ENCODE peak calls at places on chromosomes 1 and 21, in ten cellular contexts. L, G, C, K, N, E, X, H, V and T are unnamed samples.

GRCh38 chr1:88683516-88683847 is 591 bp upstream of the PKN2 start:
- DNase-seq in L (peak), V (peak), X (no peak), H (peak), N (no peak), E (peak), C (no peak), G (peak), K (peak), T (peak)

GRCh38 chr1:37825508-37825907 is 17.5 kb upstream of the YRDC start:
- DNase-seq in N (peak), H (no peak), K (no peak), X (no peak), E (no peak), C (no peak), V (no peak), L (no peak), G (no peak), T (no peak)

GRCh38 chr1:3630914-3631313 is 6.1 kb downstream of the TPRG1L start:
- DNase-seq in X (no peak), E (no peak), L (no peak), N (no peak), G (no peak), K (no peak), V (no peak), C (no peak), H (no peak), T (no peak)

GRCh38 chr1:204431310-204432184 is 19.9 kb upstream of the PPP1R15B start:
- DNase-seq in N (peak), K (peak), C (no peak), H (peak), G (peak), E (peak), X (peak), V (peak), L (peak), T (peak)

GRCh38 chr1:204152310-204153044 is 633 bp upstream of the ETNK2 start:
- DNase-seq in V (no peak), C (no peak), E (no peak), X (no peak), G (no peak), N (no peak), K (no peak), L (peak), H (peak), T (no peak)

GRCh38 chr1:175887981-175888428 is 144.6 kb upstream of the TNR start:
- DNase-seq in L (peak), V (peak), H (no peak), N (peak), G (no peak), X (no peak), C (no peak), E (peak), K (peak), T (peak)

GRCh38 chr21:38773108-38774061 is 32.3 kb upstream of the ETS2 start:
- DNase-seq in E (no peak), V (peak), H (peak), C (peak), X (no peak), K (no peak), N (peak), L (peak), G (no peak), T (no peak)

GRCh38 chr1:46218443-46218842 is 15.3 kb downstream of the LURAP1 start:
- DNase-seq in G (no peak), E (no peak), L (no peak), K (no peak), H (no peak), N (peak), X (no peak), C (no peak), V (no peak), T (no peak)

GRCh38 chr1:101451888-101452287 is 215.1 kb downstream of the S1PR1 start:
- DNase-seq in N (no peak), V (no peak), K (no peak), G (no peak), X (no peak), E (no peak), H (no peak), C (no peak), L (peak), T (no peak)

GRCh38 chr1:159908255-159908905 is 8.4 kb upstream of the CFAP45 start:
- DNase-seq in K (no peak), G (no peak), H (no peak), C (no peak), V (no peak), L (no peak), N (no peak), X (no peak), E (no peak), T (no peak)

GRCh38 chr21:32190491-32191144 is 88.2 kb downstream of the MIS18A start:
- DNase-seq in V (no peak), G (no peak), X (no peak), H (no peak), E (no peak), L (no peak), N (no peak), C (no peak), K (no peak), T (no peak)

GRCh38 chr1:85849660-85850059 is 141.4 kb upstream of the ZNHIT6 start:
- DNase-seq in H (no peak), X (no peak), E (no peak), V (no peak), C (no peak), G (no peak), L (no peak), N (no peak), K (no peak), T (no peak)

GRCh38 chr1:226945106-226945857 is 5.2 kb downstream of the COQ8A start:
- DNase-seq in H (no peak), X (no peak), C (no peak), L (no peak), K (peak), V (no peak), N (no peak), E (no peak), G (no peak), T (peak)

GRCh38 chr21:35390013-35390776 is 341.1 kb upstream of the RUNX1 start:
- DNase-seq in G (no peak), X (no peak), C (no peak), E (no peak), K (no peak), H (no peak), L (no peak), V (peak), N (peak), T (no peak)

GRCh38 chr1:215744419-215744818 is 177.3 kb downstream of the KCTD3 start:
- DNase-seq in V (peak), K (no peak), E (no peak), L (no peak), N (no peak), H (no peak), C (no peak), X (no peak), G (no peak), T (no peak)